ENCODE peak calls at places on chromosomes 3 and 15, in seven cellular contexts. One of them, this sample, is unnamed.

GRCh38 chr3:59773970-59774369 is 724.1 kb upstream of the CFAP20DC start:
- DNase-seq in aorta: no peak
- DNase-seq in right lobe of liver: no peak
- DNase-seq in CD4-positive, CD25-positive, alpha-beta regulatory T cell: no peak
- DNase-seq in astrocyte: no peak
- DNase-seq in psoas muscle: no peak
- DNase-seq in NT2/D1: no peak
- DNase-seq in this sample: no peak

GRCh38 chr3:175304437-175304836 is 445.3 kb downstream of the NAALADL2 start:
- DNase-seq in right lobe of liver: no peak
- DNase-seq in CD4-positive, CD25-positive, alpha-beta regulatory T cell: no peak
- DNase-seq in psoas muscle: no peak
- DNase-seq in NT2/D1: no peak
- DNase-seq in astrocyte: no peak
- DNase-seq in aorta: no peak
- DNase-seq in this sample: no peak

GRCh38 chr3:183285828-183286457 is 32.9 kb downstream of the B3GNT5 start:
- DNase-seq in right lobe of liver: peak; percentile 78
- DNase-seq in aorta: peak; percentile 92
- DNase-seq in CD4-positive, CD25-positive, alpha-beta regulatory T cell: peak; percentile 87
- DNase-seq in astrocyte: peak; percentile 98
- DNase-seq in psoas muscle: peak; percentile 86
- DNase-seq in NT2/D1: no peak
- DNase-seq in this sample: peak; percentile 92

GRCh38 chr3:52962160-52962559 is 64.8 kb upstream of the STIMATE start:
- DNase-seq in NT2/D1: no peak
- DNase-seq in psoas muscle: no peak
- DNase-seq in CD4-positive, CD25-positive, alpha-beta regulatory T cell: no peak
- DNase-seq in aorta: no peak
- DNase-seq in right lobe of liver: no peak
- DNase-seq in astrocyte: no peak
- DNase-seq in this sample: no peak

GRCh38 chr3:102225407-102226132 is 209.2 kb upstream of the ZPLD1 start:
- DNase-seq in right lobe of liver: no peak
- DNase-seq in aorta: no peak
- DNase-seq in astrocyte: peak; percentile 61
- DNase-seq in NT2/D1: no peak
- DNase-seq in psoas muscle: no peak
- DNase-seq in CD4-positive, CD25-positive, alpha-beta regulatory T cell: peak; percentile 38
- DNase-seq in this sample: no peak

GRCh38 chr3:33437556-33438283 is 2.5 kb downstream of the UBP1 start:
- DNase-seq in NT2/D1: no peak
- DNase-seq in psoas muscle: no peak
- DNase-seq in astrocyte: peak; percentile 67
- DNase-seq in aorta: no peak
- DNase-seq in right lobe of liver: no peak
- DNase-seq in CD4-positive, CD25-positive, alpha-beta regulatory T cell: no peak
- DNase-seq in this sample: no peak

GRCh38 chr3:94694894-94695293 is 632.0 kb downstream of the NSUN3 start:
- DNase-seq in CD4-positive, CD25-positive, alpha-beta regulatory T cell: no peak
- DNase-seq in aorta: no peak
- DNase-seq in NT2/D1: no peak
- DNase-seq in psoas muscle: no peak
- DNase-seq in right lobe of liver: no peak
- DNase-seq in astrocyte: peak; percentile 39
- DNase-seq in this sample: no peak

GRCh38 chr3:183490653-183491052 is 62.2 kb upstream of the MCF2L2 start:
- DNase-seq in CD4-positive, CD25-positive, alpha-beta regulatory T cell: no peak
- DNase-seq in right lobe of liver: no peak
- DNase-seq in psoas muscle: no peak
- DNase-seq in aorta: no peak
- DNase-seq in astrocyte: peak; percentile 26
- DNase-seq in NT2/D1: peak; percentile 92
- DNase-seq in this sample: no peak

GRCh38 chr15:101413239-101413638 is 76.3 kb downstream of the PCSK6 start:
- DNase-seq in psoas muscle: no peak
- DNase-seq in astrocyte: no peak
- DNase-seq in right lobe of liver: no peak
- DNase-seq in CD4-positive, CD25-positive, alpha-beta regulatory T cell: no peak
- DNase-seq in aorta: no peak
- DNase-seq in NT2/D1: no peak
- DNase-seq in this sample: no peak

GRCh38 chr3:117660941-117661635 is 951.5 kb downstream of the TUSC7 start:
- DNase-seq in psoas muscle: no peak
- DNase-seq in right lobe of liver: no peak
- DNase-seq in CD4-positive, CD25-positive, alpha-beta regulatory T cell: no peak
- DNase-seq in astrocyte: peak; percentile 90
- DNase-seq in NT2/D1: no peak
- DNase-seq in aorta: no peak
- DNase-seq in this sample: no peak

GRCh38 chr3:172332256-172333041 is 115.8 kb downstream of the GHSR start:
- DNase-seq in aorta: no peak
- DNase-seq in CD4-positive, CD25-positive, alpha-beta regulatory T cell: peak; percentile 39
- DNase-seq in NT2/D1: peak; percentile 42
- DNase-seq in psoas muscle: no peak
- DNase-seq in right lobe of liver: no peak
- DNase-seq in astrocyte: peak; percentile 31
- DNase-seq in this sample: peak; percentile 17

GRCh38 chr15:52780172-52780980 is 9.8 kb downstream of the ONECUT1 start:
- DNase-seq in right lobe of liver: peak; percentile 69
- DNase-seq in aorta: no peak
- DNase-seq in NT2/D1: no peak
- DNase-seq in CD4-positive, CD25-positive, alpha-beta regulatory T cell: peak; percentile 62
- DNase-seq in astrocyte: peak; percentile 8
- DNase-seq in psoas muscle: peak; percentile 54
- DNase-seq in this sample: peak; percentile 46

GRCh38 chr3:188294823-188295487 is 141.0 kb downstream of the LPP start:
- DNase-seq in psoas muscle: no peak
- DNase-seq in CD4-positive, CD25-positive, alpha-beta regulatory T cell: no peak
- DNase-seq in right lobe of liver: no peak
- DNase-seq in aorta: no peak
- DNase-seq in NT2/D1: no peak
- DNase-seq in astrocyte: peak; percentile 100
- DNase-seq in this sample: no peak

GRCh38 chr3:168117853-168118313 is 22.2 kb upstream of the GOLIM4 start:
- DNase-seq in CD4-positive, CD25-positive, alpha-beta regulatory T cell: no peak
- DNase-seq in psoas muscle: no peak
- DNase-seq in right lobe of liver: no peak
- DNase-seq in astrocyte: peak; percentile 17
- DNase-seq in aorta: no peak
- DNase-seq in NT2/D1: no peak
- DNase-seq in this sample: no peak

GRCh38 chr15:90159213-90159612 is 41.9 kb upstream of the SEMA4B start:
- DNase-seq in CD4-positive, CD25-positive, alpha-beta regulatory T cell: no peak
- DNase-seq in right lobe of liver: no peak
- DNase-seq in astrocyte: no peak
- DNase-seq in NT2/D1: no peak
- DNase-seq in psoas muscle: no peak
- DNase-seq in aorta: no peak
- DNase-seq in this sample: no peak

GRCh38 chr15:58517682-58518525 is 86.1 kb downstream of the LIPC start:
- DNase-seq in astrocyte: no peak
- DNase-seq in psoas muscle: no peak
- DNase-seq in CD4-positive, CD25-positive, alpha-beta regulatory T cell: no peak
- DNase-seq in aorta: no peak
- DNase-seq in right lobe of liver: no peak
- DNase-seq in NT2/D1: no peak
- DNase-seq in this sample: no peak

GRCh38 chr15:40366204-40367037 is 8.4 kb downstream of the DISP2 start:
- DNase-seq in psoas muscle: no peak
- DNase-seq in astrocyte: no peak
- DNase-seq in NT2/D1: no peak
- DNase-seq in CD4-positive, CD25-positive, alpha-beta regulatory T cell: no peak
- DNase-seq in right lobe of liver: no peak
- DNase-seq in aorta: no peak
- DNase-seq in this sample: no peak

DNA sequence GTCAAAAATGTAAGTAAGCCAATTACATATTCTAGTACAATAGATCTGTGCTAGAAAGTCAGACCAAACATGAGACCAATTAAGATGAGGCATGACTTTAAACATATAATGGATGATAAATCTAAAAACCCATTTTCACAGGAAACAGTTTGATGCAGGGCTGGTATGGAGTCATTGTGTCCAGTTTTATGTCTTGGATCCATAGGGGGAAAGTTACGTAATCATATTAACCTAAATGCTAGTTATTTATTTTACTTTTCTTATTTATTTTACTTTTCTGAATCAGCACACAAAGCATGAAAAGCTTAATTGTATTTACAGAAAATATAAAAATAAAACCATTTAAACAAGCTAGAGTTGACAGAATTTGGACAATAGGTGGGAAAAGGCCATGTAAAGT is 26.3 kb upstream of the TMCC1 start:
- DNase-seq in astrocyte: no peak
- DNase-seq in right lobe of liver: no peak
- DNase-seq in aorta: no peak
- DNase-seq in CD4-positive, CD25-positive, alpha-beta regulatory T cell: no peak
- DNase-seq in NT2/D1: no peak
- DNase-seq in psoas muscle: no peak
- DNase-seq in this sample: no peak
- H3K9me3 ChIP-seq in astrocyte: peaks cover 29% of the 10 kb centered on the region
- H3K9me3 ChIP-seq in right lobe of liver: no peaks in the 10 kb centered on the region
- H3K9me3 ChIP-seq in aorta: peaks cover 22% of the 10 kb centered on the region
- H3K9me3 ChIP-seq in CD4-positive, CD25-positive, alpha-beta regulatory T cell: peaks cover 18% of the 10 kb centered on the region
- H3K9me3 ChIP-seq in NT2/D1: peaks cover 42% of the 10 kb centered on the region
- H3K9me3 ChIP-seq in psoas muscle: peaks cover 20% of the 10 kb centered on the region
- H3K9me3 ChIP-seq in this sample: peaks cover 26% of the 10 kb centered on the region

GRCh38 chr15:26223720-26224119 is 360.6 kb upstream of the ATP10A start:
- DNase-seq in astrocyte: no peak
- DNase-seq in psoas muscle: no peak
- DNase-seq in aorta: no peak
- DNase-seq in NT2/D1: no peak
- DNase-seq in right lobe of liver: no peak
- DNase-seq in CD4-positive, CD25-positive, alpha-beta regulatory T cell: no peak
- DNase-seq in this sample: no peak
- H3K9me3 ChIP-seq in astrocyte: peaks cover 4% of the 10 kb centered on the region
- H3K9me3 ChIP-seq in psoas muscle: no peaks in the 10 kb centered on the region
- H3K9me3 ChIP-seq in aorta: peaks cover 2% of the 10 kb centered on the region
- H3K9me3 ChIP-seq in NT2/D1: peaks cover 9% of the 10 kb centered on the region
- H3K9me3 ChIP-seq in right lobe of liver: no peaks in the 10 kb centered on the region
- H3K9me3 ChIP-seq in CD4-positive, CD25-positive, alpha-beta regulatory T cell: no peaks in the 10 kb centered on the region
- H3K9me3 ChIP-seq in this sample: no peaks in the 10 kb centered on the region

DNA sequence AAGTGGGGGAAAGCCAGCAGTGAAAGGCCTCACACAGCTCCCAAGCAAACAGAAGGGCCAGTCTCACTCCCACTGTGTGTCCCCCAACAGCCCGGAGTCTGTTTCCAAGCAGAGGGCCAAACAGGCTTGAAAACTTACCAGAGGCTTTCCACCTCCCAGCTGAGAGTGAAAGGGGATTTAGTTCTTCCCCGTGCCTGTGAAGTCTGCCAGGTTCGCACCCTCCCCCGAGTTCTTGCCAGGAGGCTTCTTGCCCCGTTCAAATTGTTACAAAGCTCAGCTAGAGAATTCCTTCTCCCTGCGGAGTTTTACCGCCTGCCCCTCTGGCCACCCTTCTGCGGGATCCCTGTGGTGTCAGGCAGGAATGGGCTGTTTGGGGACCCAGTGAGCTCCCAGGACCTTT is 68.0 kb upstream of the WNT7A start:
- DNase-seq in astrocyte: no peak
- DNase-seq in CD4-positive, CD25-positive, alpha-beta regulatory T cell: no peak
- DNase-seq in psoas muscle: no peak
- DNase-seq in aorta: no peak
- DNase-seq in NT2/D1: no peak
- DNase-seq in right lobe of liver: no peak
- DNase-seq in this sample: no peak
- H3K9me3 ChIP-seq in astrocyte: no peaks in the 10 kb centered on the region
- H3K9me3 ChIP-seq in CD4-positive, CD25-positive, alpha-beta regulatory T cell: peaks cover 4% of the 10 kb centered on the region
- H3K9me3 ChIP-seq in psoas muscle: peaks cover 17% of the 10 kb centered on the region
- H3K9me3 ChIP-seq in aorta: peaks cover 4% of the 10 kb centered on the region
- H3K9me3 ChIP-seq in NT2/D1: peaks cover 8% of the 10 kb centered on the region
- H3K9me3 ChIP-seq in right lobe of liver: no peaks in the 10 kb centered on the region
- H3K9me3 ChIP-seq in this sample: no peaks in the 10 kb centered on the region

GRCh38 chr3:44439499-44440295 is 37.8 kb downstream of the ZNF445 start:
- DNase-seq in astrocyte: peak; percentile 57
- DNase-seq in NT2/D1: no peak
- DNase-seq in CD4-positive, CD25-positive, alpha-beta regulatory T cell: peak; percentile 78
- DNase-seq in psoas muscle: peak; percentile 43
- DNase-seq in right lobe of liver: peak; percentile 76
- DNase-seq in aorta: peak; percentile 79
- DNase-seq in this sample: peak; percentile 17

GRCh38 chr3:44444437-44444836 is 33.0 kb downstream of the ZNF445 start:
- DNase-seq in NT2/D1: no peak
- DNase-seq in right lobe of liver: no peak
- DNase-seq in psoas muscle: no peak
- DNase-seq in astrocyte: no peak
- DNase-seq in aorta: no peak
- DNase-seq in CD4-positive, CD25-positive, alpha-beta regulatory T cell: no peak
- DNase-seq in this sample: no peak

GRCh38 chr3:44445786-44446185 is 31.7 kb downstream of the ZNF445 start:
- DNase-seq in astrocyte: no peak
- DNase-seq in psoas muscle: no peak
- DNase-seq in right lobe of liver: no peak
- DNase-seq in CD4-positive, CD25-positive, alpha-beta regulatory T cell: no peak
- DNase-seq in aorta: no peak
- DNase-seq in NT2/D1: no peak
- DNase-seq in this sample: no peak

GRCh38 chr3:44444896-44445691 is 32.4 kb downstream of the ZNF445 start:
- DNase-seq in NT2/D1: no peak
- DNase-seq in CD4-positive, CD25-positive, alpha-beta regulatory T cell: no peak
- DNase-seq in psoas muscle: no peak
- DNase-seq in right lobe of liver: no peak
- DNase-seq in astrocyte: no peak
- DNase-seq in aorta: no peak
- DNase-seq in this sample: no peak

DNA sequence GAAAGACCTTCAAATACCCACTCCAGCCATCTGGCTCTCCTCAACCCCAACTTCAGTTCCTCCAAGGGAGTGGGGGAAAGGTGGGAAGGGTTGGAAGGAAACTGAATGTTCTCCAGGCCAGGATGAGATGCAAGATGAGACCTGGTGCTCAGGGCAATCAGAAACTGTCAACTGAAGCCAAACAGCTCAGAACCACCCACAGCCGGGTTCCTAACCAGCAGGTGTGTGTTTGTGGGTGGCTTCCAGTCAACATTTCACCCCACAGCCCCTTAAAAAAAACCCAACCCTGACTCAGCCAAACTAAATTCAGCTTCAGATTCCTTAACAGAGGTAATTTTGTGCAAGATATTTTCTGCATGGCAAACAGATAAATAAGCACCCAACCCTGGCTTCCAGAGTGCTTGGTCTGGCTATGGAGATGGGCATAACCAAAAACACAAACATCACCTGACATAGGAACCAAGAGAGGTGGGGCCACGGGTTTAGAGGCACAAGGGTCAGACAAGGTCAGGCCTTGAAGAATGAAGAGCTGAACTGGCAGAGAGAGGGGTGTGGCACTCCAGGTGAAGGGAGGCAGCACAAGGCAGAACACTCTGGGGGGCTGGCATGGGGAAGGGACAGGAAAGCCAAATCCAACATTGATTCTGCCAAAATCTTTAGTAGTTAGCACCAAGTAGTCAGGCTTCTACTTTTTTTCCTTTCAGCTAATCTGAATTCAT is 34.7 kb downstream of the ZNF445 start:
- DNase-seq in right lobe of liver: no peak
- DNase-seq in psoas muscle: no peak
- DNase-seq in CD4-positive, CD25-positive, alpha-beta regulatory T cell: no peak
- DNase-seq in astrocyte: no peak
- DNase-seq in NT2/D1: no peak
- DNase-seq in aorta: no peak
- DNase-seq in this sample: no peak
- H3K9me3 ChIP-seq in right lobe of liver: no peaks in the 10 kb centered on the region
- H3K9me3 ChIP-seq in psoas muscle: no peaks in the 10 kb centered on the region
- H3K9me3 ChIP-seq in CD4-positive, CD25-positive, alpha-beta regulatory T cell: peaks cover 6% of the 10 kb centered on the region
- H3K9me3 ChIP-seq in astrocyte: peaks cover 25% of the 10 kb centered on the region
- H3K9me3 ChIP-seq in NT2/D1: no peaks in the 10 kb centered on the region
- H3K9me3 ChIP-seq in aorta: peaks cover 2% of the 10 kb centered on the region
- H3K9me3 ChIP-seq in this sample: no peaks in the 10 kb centered on the region

GRCh38 chr3:34832865-34833508 is 806.3 kb upstream of the ARPP21 start:
- DNase-seq in right lobe of liver: no peak
- DNase-seq in aorta: no peak
- DNase-seq in psoas muscle: no peak
- DNase-seq in NT2/D1: no peak
- DNase-seq in astrocyte: no peak
- DNase-seq in CD4-positive, CD25-positive, alpha-beta regulatory T cell: no peak
- DNase-seq in this sample: no peak
- H3K9me3 ChIP-seq in right lobe of liver: no peaks in the 10 kb centered on the region
- H3K9me3 ChIP-seq in aorta: no peaks in the 10 kb centered on the region
- H3K9me3 ChIP-seq in psoas muscle: no peaks in the 10 kb centered on the region
- H3K9me3 ChIP-seq in NT2/D1: no peaks in the 10 kb centered on the region
- H3K9me3 ChIP-seq in astrocyte: no peaks in the 10 kb centered on the region
- H3K9me3 ChIP-seq in CD4-positive, CD25-positive, alpha-beta regulatory T cell: no peaks in the 10 kb centered on the region
- H3K9me3 ChIP-seq in this sample: no peaks in the 10 kb centered on the region

This sample was measured in effector memory CD4-positive, alpha-beta T cell.